ENCODE peak calls at places on chromosome 22, in eight cellular contexts. W is non-pigmented ciliary epithelial cell; L is choroid plexus epithelial cell; J is AG09319; Z is T-helper 9 cell; D is activated CD4-positive, alpha-beta T cell treated with anti-CD3 and anti-CD28 coated beads for 4 hours; A is activated gamma-delta T cell treated with anti-CD3 and anti-CD28 coated beads, Interleukin-2, amount 50 U/mL, for 16 hours; T is HT-29. V is an unnamed sample.

GRCh38 chr22:50304528-50305392 is 2.7 kb downstream of the PLXNB2 start:
- DNase-seq in W (no peak), Z (no peak), L (no peak), A (no peak), J (no peak), T (peak; percentile 39), D (no peak), V (no peak)

GRCh38 chr22:43287441-43287840 is 55.7 kb downstream of the SCUBE1 start:
- DNase-seq in T (no peak), D (no peak), W (no peak), L (no peak), J (no peak), Z (no peak), A (no peak), V (no peak)

GRCh38 chr22:48351376-48352085 is 1476.1 kb downstream of the BRD1 start:
- DNase-seq in J (no peak), W (no peak), A (no peak), T (no peak), L (no peak), Z (no peak), D (no peak), V (no peak)

GRCh38 chr22:18088825-18089568 is 11.2 kb downstream of the PEX26 start:
- DNase-seq in A (no peak), W (no peak), L (no peak), D (peak; percentile 18), T (no peak), Z (peak; percentile 15), J (no peak), V (no peak)

GRCh38 chr22:34344702-34345101 is 424.4 kb upstream of the LARGE1 start:
- DNase-seq in A (no peak), J (no peak), W (no peak), Z (no peak), L (no peak), D (no peak), T (no peak), V (no peak)

GRCh38 chr22:20112623-20113511 is 3.0 kb upstream of the RANBP1 start:
- DNase-seq in L (no peak), A (no peak), W (no peak), Z (no peak), J (no peak), D (no peak), T (no peak), V (no peak)

GRCh38 chr22:48784701-48785503 is 1042.8 kb downstream of the BRD1 start:
- DNase-seq in J (no peak), T (no peak), A (no peak), W (no peak), Z (no peak), L (no peak), D (no peak), V (no peak)

GRCh38 chr22:47334596-47334995 is 572.1 kb downstream of the TBC1D22A start:
- DNase-seq in A (no peak), W (no peak), J (no peak), D (no peak), Z (no peak), T (no peak), L (no peak), V (no peak)

GRCh38 chr22:29801796-29802195 is 34.6 kb downstream of the UQCR10 start:
- DNase-seq in W (no peak), L (no peak), T (no peak), J (no peak), Z (no peak), D (no peak), A (no peak), V (no peak)

GRCh38 chr22:27122561-27122960 is 465.2 kb downstream of the MIAT start:
- DNase-seq in J (no peak), A (no peak), W (no peak), D (no peak), T (no peak), L (no peak), Z (no peak), V (no peak)

GRCh38 chr22:37267661-37268413 is 14.5 kb upstream of the CYTH4 start:
- DNase-seq in T (no peak), Z (no peak), L (no peak), J (no peak), W (no peak), A (no peak), D (no peak), V (peak; percentile 18)

GRCh38 chr22:31271485-31271884 is 20.8 kb downstream of the PIK3IP1 start:
- DNase-seq in A (no peak), T (no peak), L (peak; percentile 65), J (no peak), D (no peak), Z (no peak), W (no peak), V (peak; percentile 55)

GRCh38 chr22:49394116-49394785 is 433.4 kb downstream of the BRD1 start:
- DNase-seq in T (no peak), L (no peak), W (no peak), Z (no peak), A (no peak), J (no peak), D (no peak), V (no peak)

GRCh38 chr22:46891382-46891951 is 129.0 kb downstream of the TBC1D22A start:
- DNase-seq in T (no peak), D (no peak), L (no peak), A (no peak), Z (no peak), W (no peak), J (no peak), V (no peak)

GRCh38 chr22:44925465-44926123 is 84.2 kb downstream of the PHF21B start:
- DNase-seq in J (no peak), L (no peak), Z (no peak), W (no peak), A (no peak), D (no peak), T (no peak), V (no peak)

GRCh38 chr22:43173566-43173965 is 13.4 kb downstream of the TTLL12 start:
- DNase-seq in Z (no peak), L (no peak), T (no peak), J (no peak), A (no peak), D (no peak), W (no peak), V (no peak)

GRCh38 chr22:36824655-36825054 is 7.8 kb upstream of the PVALB start:
- DNase-seq in A (no peak), T (no peak), W (no peak), L (no peak), Z (no peak), J (no peak), D (no peak), V (no peak)

GRCh38 chr22:29690481-29690880 is 29.3 kb upstream of the CABP7 start:
- DNase-seq in D (no peak), L (no peak), W (peak; percentile 32), A (no peak), T (no peak), Z (no peak), J (no peak), V (peak; percentile 40)

GRCh38 chr22:19085233-19086043 is 36.8 kb downstream of the DGCR2 start:
- DNase-seq in T (peak; percentile 56), L (peak; percentile 65), Z (no peak), D (no peak), J (no peak), W (no peak), A (no peak), V (peak; percentile 58)

GRCh38 chr22:40257979-40258378 is 80.3 kb downstream of the TNRC6B start:
- DNase-seq in L (peak; percentile 61), W (no peak), A (no peak), Z (no peak), D (no peak), J (no peak), T (no peak), V (peak; percentile 78)

GRCh38 chr22:46007003-46007847 is 30.3 kb upstream of the WNT7B start:
- DNase-seq in D (no peak), W (no peak), Z (no peak), A (no peak), T (peak; percentile 83), J (no peak), L (peak; percentile 54), V (peak; percentile 65)

GRCh38 chr22:32487021-32487420 is 12.4 kb downstream of the FBXO7 start:
- DNase-seq in Z (no peak), W (no peak), L (no peak), D (no peak), J (no peak), A (no peak), T (no peak), V (no peak)

GRCh38 chr22:30574095-30574981 is at the start of gene GAL3ST1:
- DNase-seq in Z (no peak), W (no peak), L (no peak), A (no peak), J (no peak), D (no peak), T (peak; percentile 67), V (no peak)

GRCh38 chr22:49873228-49873940 is 19.7 kb downstream of the ZBED4 start:
- DNase-seq in W (no peak), T (no peak), L (no peak), Z (no peak), J (no peak), D (no peak), A (no peak), V (no peak)

GRCh38 chr22:39434243-39434653 is 22.6 kb upstream of the MGAT3 start:
- DNase-seq in L (no peak), W (no peak), D (no peak), Z (no peak), J (no peak), A (no peak), T (no peak), V (no peak)

GRCh38 chr22:48098243-48098935 is 1335.9 kb downstream of the TBC1D22A start:
- DNase-seq in A (no peak), J (no peak), Z (no peak), T (no peak), D (no peak), L (no peak), W (no peak), V (no peak)

GRCh38 chr22:27993201-27993635 is 74.2 kb upstream of the PITPNB start:
- DNase-seq in W (no peak), L (no peak), Z (no peak), A (no peak), J (no peak), D (no peak), T (no peak), V (no peak)

GRCh38 chr22:28282346-28282745 is 363.3 kb upstream of the PITPNB start:
- DNase-seq in A (no peak), J (peak; percentile 7), T (no peak), W (peak; percentile 6), L (peak; percentile 65), Z (no peak), D (no peak), V (peak; percentile 80)

GRCh38 chr22:45878051-45878764 is 98.8 kb downstream of the WNT7B start:
- DNase-seq in A (no peak), D (no peak), Z (no peak), L (no peak), J (no peak), T (no peak), W (no peak), V (no peak)

GRCh38 chr22:45216133-45217003 is 24.3 kb downstream of the KIAA0930 start:
- DNase-seq in J (no peak), Z (no peak), T (no peak), A (no peak), D (no peak), W (no peak), L (peak; percentile 67), V (peak; percentile 59)

V was measured in iris pigment epithelial cell.